ENCODE peak calls at places on chromosomes 4 and X, in four cellular contexts. T is H1, L is HepG2, W is GM12878. D is an unnamed sample.
A peak's percentile ranks its signal among the peaks of the same experiment; 100 is the strongest.

GRCh38 chr4:14169460-14169859 is 541.9 kb upstream of the BOD1L1 start:
- DNase-seq in T (no peak), W (no peak), L (no peak), D (no peak)

GRCh38 chr4:158020734-158021346 is 152.0 kb downstream of the GASK1B start:
- DNase-seq in T (no peak), L (peak; percentile 44), W (no peak), D (no peak)

GRCh38 chrX:107167163-107167921 is 38.9 kb downstream of the NUP62CL start:
- DNase-seq in L (no peak), W (no peak), T (no peak), D (no peak)

GRCh38 chrX:19064175-19064574 is 58.1 kb downstream of the ADGRG2 start:
- DNase-seq in T (no peak), W (no peak), L (no peak), D (no peak)

GRCh38 chr4:155304375-155304774 is 72.4 kb downstream of the MAP9 start:
- DNase-seq in T (no peak), W (no peak), L (no peak), D (no peak)

GRCh38 chr4:1793496-1793840 is 375 bp downstream of the FGFR3 start:
- DNase-seq in T (no peak), W (no peak), L (no peak), D (no peak)

GRCh38 chrX:131752493-131753198 is 208.8 kb downstream of the OR13H1 start:
- DNase-seq in W (peak; percentile 87), T (no peak), L (no peak), D (no peak)

GRCh38 chrX:66918511-66918910 is 279.6 kb upstream of the EDA2R start:
- DNase-seq in T (no peak), L (no peak), W (no peak), D (no peak)

GRCh38 chr4:62070291-62070852 is 870.2 kb downstream of the ADGRL3 start:
- DNase-seq in T (no peak), L (no peak), W (no peak), D (no peak)

GRCh38 chrX:96566856-96567255 is 117.8 kb upstream of the DIAPH2 start:
- DNase-seq in L (no peak), T (no peak), W (no peak), D (no peak)

GRCh38 chr4:26228883-26229282 is 91.9 kb upstream of the RBPJ start:
- DNase-seq in W (no peak), T (no peak), L (no peak), D (no peak)

GRCh38 chrX:20237864-20238263 is 28.8 kb downstream of the RPS6KA3 start:
- DNase-seq in W (no peak), T (no peak), L (no peak), D (no peak)

GRCh38 chr4:545612-546011 is 30.5 kb downstream of the TMEM271 start:
- DNase-seq in W (no peak), T (no peak), L (no peak), D (no peak)

GRCh38 chr4:68490826-68491457 is 43.7 kb downstream of the TMPRSS11E start:
- DNase-seq in W (no peak), L (no peak), T (no peak), D (no peak)

GRCh38 chr4:8070751-8071718 is 87.6 kb downstream of the ABLIM2 start:
- DNase-seq in W (no peak), T (no peak), L (no peak), D (no peak)
- TF ChIP-seq EZH2 in W (no peak), T (no peak), L (no peak), D (no peak)

GRCh38 chr4:98381306-98381705 is 120.1 kb downstream of the RAP1GDS1 start:
- DNase-seq in L (no peak), W (no peak), T (no peak), D (no peak)
- TF ChIP-seq CBX5 in L (no peak), W (no peak), T (no peak), D (no peak)

GRCh38 chr4:6198278-6198677 is 2.1 kb downstream of the JAKMIP1 start:
- DNase-seq in L (no peak), W (no peak), T (no peak), D (no peak)

GRCh38 chr4:6200011-6200921 is at the start of gene JAKMIP1:
- DNase-seq in W (no peak), T (peak; percentile 98), L (peak; percentile 25), D (peak; percentile 100)

GRCh38 chr4:6198768-6199343 is 1.5 kb downstream of the JAKMIP1 start:
- DNase-seq in T (peak; percentile 83), L (no peak), W (no peak), D (no peak)

GRCh38 chr4:6200922-6201362 is 593 bp upstream of the JAKMIP1 start:
- DNase-seq in T (no peak), W (no peak), L (peak; percentile 34), D (no peak)

GRCh38 chr4:6199344-6199921 is 916 bp downstream of the JAKMIP1 start:
- DNase-seq in T (peak; percentile 81), L (no peak), W (no peak), D (no peak)
- TF ChIP-seq EZH2 in T (no peak), L (no peak), W (no peak), D (no peak)

GRCh38 chr4:72374156-72374555 is 194.9 kb downstream of the ADAMTS3 start:
- DNase-seq in W (no peak), L (no peak), T (no peak), D (no peak)

GRCh38 chr4:72376901-72377300 is 192.1 kb downstream of the ADAMTS3 start:
- DNase-seq in T (no peak), L (no peak), W (no peak), D (no peak)

GRCh38 chr4:72378901-72379300 is 190.1 kb downstream of the ADAMTS3 start:
- DNase-seq in W (no peak), L (no peak), T (no peak), D (peak; percentile 9)

GRCh38 chr4:72375050-72375736 is 193.8 kb downstream of the ADAMTS3 start:
- DNase-seq in T (no peak), L (no peak), W (no peak), D (no peak)

GRCh38 chr4:72377491-72378194 is 191.4 kb downstream of the ADAMTS3 start:
- DNase-seq in W (no peak), L (no peak), T (no peak), D (no peak)
- TF ChIP-seq CBX5 in W (no peak), L (no peak), T (no peak), D (no peak)

GRCh38 chr4:125316781-125317525 is 2.2 kb downstream of the FAT4 start:
- DNase-seq in T (peak; percentile 76), L (no peak), W (no peak), D (no peak)
- TF ChIP-seq EZH2 in T (peak; percentile 65), L (no peak), W (no peak), D (no peak)

GRCh38 chr4:75007891-75008290 is 75.0 kb downstream of the PARM1 start:
- DNase-seq in T (no peak), L (no peak), W (no peak), D (no peak)

GRCh38 chr4:75003979-75004378 is 71.1 kb downstream of the PARM1 start:
- DNase-seq in T (no peak), L (no peak), W (no peak), D (no peak)

GRCh38 chr4:75005727-75006126 is 72.8 kb downstream of the PARM1 start:
- DNase-seq in W (no peak), L (no peak), T (no peak), D (no peak)

GRCh38 chr4:75002381-75002780 is 69.5 kb downstream of the PARM1 start:
- DNase-seq in T (no peak), W (no peak), L (no peak), D (no peak)

GRCh38 chr4:75004755-75005668 is 72.1 kb downstream of the PARM1 start:
- DNase-seq in L (no peak), T (no peak), W (peak; percentile 71), D (no peak)
- TF ChIP-seq CBX5 in L (no peak), T (no peak), W (no peak), D (no peak)

GRCh38 chr4:56821394-56822263 is at the start of gene SPINK2:
- DNase-seq in T (peak; percentile 84), L (no peak), W (no peak), D (peak; percentile 80)
- TF ChIP-seq EZH2 in T (no peak), L (no peak), W (no peak), D (no peak)

DNA sequence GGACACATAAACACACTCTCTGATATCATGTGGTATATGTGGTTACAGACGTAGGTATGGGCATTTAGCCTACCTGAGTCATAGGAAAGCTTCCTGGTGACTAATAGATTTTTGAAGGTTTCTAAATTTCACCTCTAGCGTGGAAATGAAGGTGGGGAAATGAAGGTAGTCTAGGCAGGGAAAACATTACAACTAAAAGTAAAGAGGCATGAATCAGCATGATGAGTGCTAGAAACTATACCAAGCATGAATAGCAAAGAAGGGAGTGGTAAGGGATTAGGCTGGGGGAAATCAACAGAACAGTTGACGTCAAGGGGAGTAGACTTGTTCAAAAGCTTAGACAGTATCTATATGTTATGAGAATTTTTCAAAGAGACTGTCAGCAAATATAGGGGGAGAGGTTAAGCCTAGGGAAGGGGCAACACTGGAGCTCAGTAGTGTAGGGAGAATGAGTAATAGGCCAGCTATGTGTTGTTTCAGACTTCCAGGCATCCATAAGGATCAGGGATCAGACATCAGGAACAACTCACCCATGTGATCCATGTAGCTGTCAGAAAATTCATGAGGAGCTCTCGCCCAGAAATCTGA is 279.3 kb upstream of the DIPK2B start:
- DNase-seq in L (peak; percentile 63), W (no peak), T (no peak), D (no peak)
- TF ChIP-seq CBX5 in L (no peak), W (no peak), T (no peak), D (no peak)

D was measured in K562.